ENCODE peak calls at places on chromosomes 13 and 19, in nine cellular contexts. One of them, this sample, is unnamed.

GRCh38 chr13:109747524-109747923 is 38.9 kb downstream of the IRS2 start:
- DNase-seq in ACHN: no peak
- DNase-seq in stimulated activated CD8-positive, alpha-beta memory T cell treated with anti-CD3 and anti-CD28 coated beads, Interleukin-7, amount 100 ng/mL, for 48 hours: no peak
- DNase-seq in amniotic stem cell: no peak
- DNase-seq in foreskin keratinocyte: no peak
- DNase-seq in ELR: peak; percentile 22
- DNase-seq in NT2/D1: no peak
- DNase-seq in GM10248: no peak
- DNase-seq in frontal cortex: no peak
- DNase-seq in this sample: no peak

GRCh38 chr19:1452802-1453524 is 3.0 kb downstream of the APC2 start:
- DNase-seq in ELR: no peak
- DNase-seq in ACHN: no peak
- DNase-seq in amniotic stem cell: no peak
- DNase-seq in NT2/D1: no peak
- DNase-seq in frontal cortex: no peak
- DNase-seq in GM10248: no peak
- DNase-seq in stimulated activated CD8-positive, alpha-beta memory T cell treated with anti-CD3 and anti-CD28 coated beads, Interleukin-7, amount 100 ng/mL, for 48 hours: no peak
- DNase-seq in foreskin keratinocyte: no peak
- DNase-seq in this sample: no peak

GRCh38 chr19:13001502-13002388 is 6.5 kb downstream of the NFIX start:
- DNase-seq in ELR: no peak
- DNase-seq in foreskin keratinocyte: no peak
- DNase-seq in stimulated activated CD8-positive, alpha-beta memory T cell treated with anti-CD3 and anti-CD28 coated beads, Interleukin-7, amount 100 ng/mL, for 48 hours: no peak
- DNase-seq in GM10248: no peak
- DNase-seq in amniotic stem cell: no peak
- DNase-seq in ACHN: no peak
- DNase-seq in frontal cortex: peak; percentile 79
- DNase-seq in NT2/D1: no peak
- DNase-seq in this sample: no peak

GRCh38 chr13:107348931-107349330 is 781.0 kb upstream of the ARGLU1 start:
- DNase-seq in frontal cortex: no peak
- DNase-seq in foreskin keratinocyte: no peak
- DNase-seq in amniotic stem cell: no peak
- DNase-seq in ELR: peak; percentile 6
- DNase-seq in ACHN: peak; percentile 11
- DNase-seq in stimulated activated CD8-positive, alpha-beta memory T cell treated with anti-CD3 and anti-CD28 coated beads, Interleukin-7, amount 100 ng/mL, for 48 hours: no peak
- DNase-seq in GM10248: no peak
- DNase-seq in NT2/D1: no peak
- DNase-seq in this sample: no peak

GRCh38 chr13:73449258-73449657 is 390.5 kb downstream of the KLF5 start:
- DNase-seq in ELR: peak; percentile 33
- DNase-seq in amniotic stem cell: no peak
- DNase-seq in GM10248: no peak
- DNase-seq in stimulated activated CD8-positive, alpha-beta memory T cell treated with anti-CD3 and anti-CD28 coated beads, Interleukin-7, amount 100 ng/mL, for 48 hours: no peak
- DNase-seq in NT2/D1: no peak
- DNase-seq in ACHN: no peak
- DNase-seq in frontal cortex: no peak
- DNase-seq in foreskin keratinocyte: no peak
- DNase-seq in this sample: no peak

GRCh38 chr13:24222756-24223155 is 62.2 kb downstream of the SPATA13 start:
- DNase-seq in frontal cortex: no peak
- DNase-seq in foreskin keratinocyte: no peak
- DNase-seq in ELR: no peak
- DNase-seq in GM10248: no peak
- DNase-seq in stimulated activated CD8-positive, alpha-beta memory T cell treated with anti-CD3 and anti-CD28 coated beads, Interleukin-7, amount 100 ng/mL, for 48 hours: no peak
- DNase-seq in amniotic stem cell: no peak
- DNase-seq in NT2/D1: no peak
- DNase-seq in ACHN: no peak
- DNase-seq in this sample: no peak

GRCh38 chr19:3644351-3645066 is 17.9 kb upstream of the CACTIN start:
- DNase-seq in stimulated activated CD8-positive, alpha-beta memory T cell treated with anti-CD3 and anti-CD28 coated beads, Interleukin-7, amount 100 ng/mL, for 48 hours: no peak
- DNase-seq in ELR: peak; percentile 37
- DNase-seq in amniotic stem cell: no peak
- DNase-seq in ACHN: no peak
- DNase-seq in frontal cortex: peak; percentile 83
- DNase-seq in NT2/D1: no peak
- DNase-seq in foreskin keratinocyte: no peak
- DNase-seq in GM10248: no peak
- DNase-seq in this sample: no peak

GRCh38 chr19:38321646-38322323 is 2.1 kb downstream of the KCNK6 start:
- DNase-seq in frontal cortex: no peak
- DNase-seq in amniotic stem cell: no peak
- DNase-seq in ACHN: no peak
- DNase-seq in GM10248: no peak
- DNase-seq in ELR: no peak
- DNase-seq in stimulated activated CD8-positive, alpha-beta memory T cell treated with anti-CD3 and anti-CD28 coated beads, Interleukin-7, amount 100 ng/mL, for 48 hours: no peak
- DNase-seq in NT2/D1: no peak
- DNase-seq in foreskin keratinocyte: peak; percentile 87
- DNase-seq in this sample: no peak

GRCh38 chr13:81872581-81872980 is 1531.7 kb upstream of the SPRY2 start:
- DNase-seq in amniotic stem cell: no peak
- DNase-seq in ACHN: peak; percentile 42
- DNase-seq in ELR: peak; percentile 53
- DNase-seq in frontal cortex: no peak
- DNase-seq in stimulated activated CD8-positive, alpha-beta memory T cell treated with anti-CD3 and anti-CD28 coated beads, Interleukin-7, amount 100 ng/mL, for 48 hours: no peak
- DNase-seq in NT2/D1: no peak
- DNase-seq in foreskin keratinocyte: no peak
- DNase-seq in GM10248: no peak
- DNase-seq in this sample: no peak